ENCODE peak calls at places on chromosomes 6 and 20, in six cellular contexts. P is body of pancreas, U is trophoblast cell, X is fibroblast of lung, F is psoas muscle, H is lung. Q is an unnamed sample.

GRCh38 chr6:47076422-47077344 is 34.6 kb upstream of the ADGRF1 start:
- DNase-seq in H (peak), F (no peak), P (peak), U (no peak), X (peak), Q (peak)

GRCh38 chr20:25065625-25066338 is 7.8 kb upstream of the ACSS1 start:
- DNase-seq in F (peak), H (peak), U (peak), X (peak), P (peak), Q (peak)

GRCh38 chr6:148620579-148621298 is 126.1 kb upstream of the UST start:
- DNase-seq in U (no peak), F (no peak), H (no peak), X (no peak), P (no peak), Q (no peak)

GRCh38 chr6:75600694-75601265 is 900 bp upstream of the SENP6 start:
- DNase-seq in U (no peak), P (no peak), H (no peak), F (no peak), X (no peak), Q (no peak)

GRCh38 chr6:105851181-105851580 is 235.0 kb upstream of the PRDM1 start:
- DNase-seq in U (no peak), X (peak), H (no peak), P (no peak), F (no peak), Q (no peak)

GRCh38 chr20:5933802-5934436 is 16.4 kb downstream of the TRMT6 start:
- DNase-seq in P (no peak), U (peak), X (no peak), H (no peak), F (no peak), Q (no peak)

GRCh38 chr6:117495873-117496272 is 13.4 kb downstream of the DCBLD1 start:
- DNase-seq in P (no peak), U (no peak), H (no peak), X (peak), F (no peak), Q (no peak)

GRCh38 chr6:13006578-13007300 is 290.2 kb downstream of the PHACTR1 start:
- DNase-seq in F (no peak), U (no peak), X (peak), H (no peak), P (no peak), Q (no peak)

GRCh38 chr6:75602897-75603395 is 1.3 kb downstream of the SENP6 start:
- DNase-seq in U (no peak), X (no peak), H (no peak), P (no peak), F (no peak), Q (no peak)

GRCh38 chr6:148934956-148935355 is 188.1 kb downstream of the UST start:
- DNase-seq in X (no peak), H (no peak), U (no peak), F (no peak), P (no peak), Q (no peak)

GRCh38 chr20:9515211-9515580 is 806 bp downstream of the LAMP5 start:
- DNase-seq in P (no peak), H (no peak), F (no peak), U (no peak), X (no peak), Q (no peak)

GRCh38 chr20:9514461-9515210 is at the start of gene LAMP5:
- DNase-seq in F (no peak), P (peak), U (no peak), H (no peak), X (peak), Q (no peak)

GRCh38 chr20:9516658-9516987 is 2.2 kb downstream of the LAMP5 start:
- DNase-seq in F (no peak), P (no peak), H (no peak), X (no peak), U (no peak), Q (no peak)

GRCh38 chr20:9517297-9518134 is 3.1 kb downstream of the LAMP5 start:
- DNase-seq in U (no peak), F (no peak), X (no peak), H (peak), P (no peak), Q (no peak)

GRCh38 chr20:9515761-9516657 is 1.6 kb downstream of the LAMP5 start:
- DNase-seq in F (no peak), U (no peak), P (no peak), X (peak), H (peak), Q (peak)
- H3K4me3 ChIP-seq in F (peak), U (peak), P (no peak), X (no peak), H (no peak), Q (peak)

DNA sequence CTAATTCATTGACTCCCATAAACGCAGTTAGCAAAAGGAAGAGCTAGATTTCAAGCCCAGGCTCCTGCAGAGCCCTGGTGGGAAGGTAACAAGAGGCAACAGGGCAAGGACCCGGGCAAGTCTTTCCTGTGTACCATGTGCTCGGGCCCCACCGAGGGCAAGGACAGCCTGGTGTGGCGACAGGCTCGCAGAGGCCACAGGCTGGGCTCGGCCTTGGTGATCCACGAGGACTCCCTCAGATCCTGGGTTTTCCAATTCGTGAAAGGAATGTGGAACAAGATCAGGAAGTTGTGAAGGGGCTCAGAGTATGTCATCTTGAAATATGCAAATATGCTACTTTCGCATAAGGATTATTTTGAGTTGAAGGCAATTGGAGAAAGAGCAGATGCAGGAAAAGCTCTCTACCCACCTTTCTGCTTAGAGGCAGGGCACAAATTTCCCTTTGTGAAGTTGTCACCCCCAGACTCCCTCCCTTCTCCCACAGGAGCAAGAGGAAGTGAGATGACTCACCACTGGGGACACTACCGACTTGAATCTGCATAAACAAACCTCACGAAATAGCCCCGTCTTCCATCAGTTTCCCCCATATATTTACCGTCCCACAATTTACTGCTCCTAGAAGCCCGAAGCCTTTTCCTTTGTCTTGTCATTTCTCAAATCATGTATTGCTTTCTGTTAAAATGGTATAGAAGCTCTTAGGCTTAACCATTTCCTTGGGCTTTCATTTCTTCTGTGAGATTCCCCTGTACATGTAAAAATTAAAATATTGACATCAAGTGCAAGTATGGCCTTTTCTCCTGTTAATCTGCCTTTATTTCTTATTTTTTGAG is 79.0 kb downstream of the PSMG4 start:
- DNase-seq in U (peak), X (peak), F (no peak), H (no peak), P (no peak), Q (no peak)
- H3K4me3 ChIP-seq in U (no peak), X (no peak), F (no peak), H (no peak), P (no peak), Q (no peak)

GRCh38 chr6:37131104-37131959 is 38.6 kb upstream of the PIM1 start:
- DNase-seq in P (peak), U (peak), F (peak), H (peak), X (peak), Q (no peak)
- H3K4me3 ChIP-seq in P (no peak), U (no peak), F (peak), H (no peak), X (no peak), Q (no peak)

DNA sequence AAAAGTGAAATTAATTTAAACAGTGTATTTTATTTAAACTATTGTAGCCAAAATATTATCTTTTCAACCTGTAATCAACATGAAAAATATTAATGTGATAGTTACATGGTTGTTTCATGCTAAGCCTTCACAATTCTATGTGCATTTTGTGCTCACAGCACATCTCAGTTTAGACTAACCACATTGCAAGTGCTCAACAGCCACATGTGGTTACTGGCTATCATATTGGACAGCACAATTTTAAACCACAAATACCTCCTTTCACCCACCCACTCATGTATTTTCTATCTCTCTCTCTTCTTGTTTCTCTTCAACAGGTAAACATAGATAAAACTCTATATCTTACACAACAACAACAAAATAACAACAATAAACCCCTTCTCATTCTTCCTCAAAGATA is 12.5 kb upstream of the HS3ST5 start:
- DNase-seq in X (no peak), P (no peak), H (no peak), F (no peak), U (no peak), Q (no peak)
- H3K4me3 ChIP-seq in X (no peak), P (no peak), H (no peak), F (no peak), U (no peak), Q (no peak)

GRCh38 chr6:52937908-52938307 is 28.4 kb upstream of the GSTA3 start:
- DNase-seq in U (peak), H (no peak), F (no peak), P (no peak), X (peak), Q (no peak)
- H3K4me3 ChIP-seq in U (no peak), H (no peak), F (no peak), P (no peak), X (no peak), Q (no peak)

DNA sequence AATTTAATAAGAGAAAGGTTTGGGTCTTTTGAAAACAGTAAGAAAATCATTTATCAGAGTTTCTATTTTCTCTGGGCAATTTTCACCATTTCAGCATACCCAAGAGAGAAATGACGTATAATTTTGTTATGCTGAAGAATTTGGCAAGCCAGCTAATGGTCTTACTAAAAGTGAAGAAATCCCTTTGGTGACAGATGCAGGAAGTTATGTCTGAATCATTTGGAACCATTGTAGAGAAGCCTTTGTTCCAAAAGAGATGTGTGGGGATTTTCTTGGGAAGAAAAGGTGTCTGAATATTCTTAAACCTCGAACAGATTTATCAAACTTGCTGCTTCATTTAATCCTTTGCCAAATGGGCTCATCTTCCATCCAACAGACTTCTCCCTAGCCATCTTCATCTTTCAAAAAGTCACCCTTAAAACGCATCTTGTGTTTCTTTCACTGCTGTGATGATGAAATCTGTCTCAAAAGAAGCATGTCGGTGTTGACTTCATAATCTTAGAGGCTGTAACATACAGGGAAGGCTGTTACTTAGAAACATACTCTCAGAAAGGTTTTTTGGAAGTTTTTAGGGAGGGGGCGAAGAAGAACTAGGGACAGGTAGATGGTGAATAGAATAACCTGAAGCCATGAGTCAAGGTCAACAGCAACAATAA is 39.5 kb downstream of the CITED2 start:
- DNase-seq in H (no peak), F (no peak), U (peak), X (peak), P (no peak), Q (peak)
- H3K4me3 ChIP-seq in H (no peak), F (no peak), U (no peak), X (no peak), P (no peak), Q (no peak)

DNA sequence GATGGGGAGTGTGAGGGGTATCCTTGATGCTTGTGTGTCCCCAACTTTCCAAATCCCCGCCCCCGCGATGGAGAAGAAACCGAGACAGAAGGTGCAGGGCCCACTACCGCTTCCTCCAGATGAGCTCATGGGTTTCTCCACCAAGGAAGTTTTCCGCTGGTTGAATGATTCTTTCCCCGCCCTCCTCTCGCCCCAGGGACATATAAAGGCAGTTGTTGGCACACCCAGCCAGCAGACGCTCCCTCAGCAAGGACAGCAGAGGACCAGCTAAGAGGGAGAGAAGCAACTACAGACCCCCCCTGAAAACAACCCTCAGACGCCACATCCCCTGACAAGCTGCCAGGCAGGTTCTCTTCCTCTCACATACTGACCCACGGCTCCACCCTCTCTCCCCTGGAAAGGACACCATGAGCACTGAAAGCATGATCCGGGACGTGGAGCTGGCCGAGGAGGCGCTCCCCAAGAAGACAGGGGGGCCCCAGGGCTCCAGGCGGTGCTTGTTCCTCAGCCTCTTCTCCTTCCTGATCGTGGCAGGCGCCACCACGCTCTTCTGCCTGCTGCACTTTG is at the start of gene TNF:
- DNase-seq in F (peak), P (no peak), H (peak), X (no peak), U (peak), Q (peak)
- H3K4me3 ChIP-seq in F (peak), P (no peak), H (no peak), X (no peak), U (no peak), Q (peak)

GRCh38 chr6:224350-224749 is 67.9 kb upstream of the DUSP22 start:
- DNase-seq in F (no peak), P (no peak), U (no peak), X (no peak), H (no peak), Q (no peak)

GRCh38 chr6:226516-227073 is 65.7 kb upstream of the DUSP22 start:
- DNase-seq in F (no peak), U (no peak), X (no peak), H (peak), P (no peak), Q (no peak)

GRCh38 chr6:227074-227782 is 65.1 kb upstream of the DUSP22 start:
- DNase-seq in H (no peak), P (no peak), F (no peak), U (no peak), X (no peak), Q (no peak)

GRCh38 chr6:225121-225721 is 67.1 kb upstream of the DUSP22 start:
- DNase-seq in X (no peak), F (no peak), P (no peak), U (peak), H (no peak), Q (peak)

DNA sequence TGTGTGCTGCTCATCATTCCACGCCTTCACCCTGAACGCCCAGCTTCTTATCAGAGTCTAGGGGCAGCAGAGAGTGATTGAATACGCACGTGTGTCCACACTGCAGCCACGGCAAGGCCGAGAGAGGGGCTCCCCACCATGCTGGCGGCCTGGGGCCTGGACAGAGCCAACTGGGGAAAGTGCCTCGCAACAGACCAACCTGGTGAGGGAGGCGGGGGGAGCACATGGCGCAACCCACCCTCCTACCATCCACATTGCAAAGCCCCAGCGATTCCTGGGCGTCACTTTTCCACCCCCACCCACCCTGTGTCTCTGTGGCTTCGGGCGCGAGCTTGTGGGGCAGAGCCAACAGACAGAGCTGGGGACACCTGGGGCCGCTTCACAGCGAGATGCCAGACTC is 66.4 kb upstream of the DUSP22 start:
- DNase-seq in U (no peak), X (no peak), F (no peak), P (no peak), H (no peak), Q (no peak)
- H3K4me3 ChIP-seq in U (no peak), X (no peak), F (no peak), P (no peak), H (no peak), Q (no peak)

DNA sequence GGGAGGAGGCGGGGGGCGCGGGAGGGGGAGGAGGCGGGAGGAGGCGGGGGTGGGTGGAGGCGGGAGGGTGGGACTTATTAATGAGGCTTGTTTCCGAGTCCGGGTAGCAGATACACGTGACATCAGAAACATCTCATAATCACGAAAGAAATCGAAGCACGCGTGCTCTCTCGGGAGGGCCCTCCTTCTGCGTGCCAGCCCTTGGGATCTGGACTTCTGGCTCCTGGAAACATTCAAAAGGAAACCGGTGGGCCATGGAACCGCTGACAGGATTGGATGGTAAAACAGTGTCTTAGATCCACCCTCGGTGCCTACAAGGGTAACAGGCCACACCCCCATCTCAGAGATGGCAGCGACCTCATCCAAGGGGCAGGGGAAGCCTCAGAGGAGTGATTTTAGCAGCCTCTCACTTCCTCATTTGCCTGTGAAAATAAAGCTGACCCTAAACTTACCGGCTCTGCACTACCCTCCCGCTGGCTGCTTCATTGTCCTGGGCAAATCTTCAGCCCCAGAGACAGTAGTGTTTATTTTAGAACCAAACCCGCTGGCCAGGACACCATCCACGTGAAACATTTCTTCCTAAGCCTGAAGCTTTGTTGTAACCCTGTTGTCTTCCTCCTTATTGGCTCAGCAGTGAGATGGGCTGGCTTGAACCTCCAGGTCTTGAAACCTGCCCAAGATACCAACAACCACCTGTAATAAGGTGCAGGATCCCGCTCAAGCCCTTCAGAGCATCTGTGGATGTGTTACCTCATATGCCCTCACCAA is 97.5 kb downstream of the PSMG4 start:
- DNase-seq in X (peak), H (peak), P (peak), U (peak), F (peak), Q (no peak)
- H3K4me3 ChIP-seq in X (no peak), H (no peak), P (no peak), U (no peak), F (peak), Q (peak)

GRCh38 chr6:52306972-52307849 is 22.7 kb upstream of the MCM3 start:
- DNase-seq in P (no peak), H (peak), F (no peak), X (no peak), U (peak), Q (no peak)
- H3K4me3 ChIP-seq in P (no peak), H (no peak), F (no peak), X (no peak), U (peak), Q (peak)